ENCODE peak calls at places on chromosomes 3 and 15, in eight cellular contexts. D is lower lobe of right lung; X is hepatocyte; A is ELF-1; W is NCI-H524; R is endodermal cell; J is activated naive CD4-positive, alpha-beta T cell treated with anti-CD3 and anti-CD28 coated beads, Interleukin-2, amount 10 ng/mL, durations not matched to agents 7 days and 5 days; E is activated CD8-positive, alpha-beta memory T cell treated with anti-CD3 and anti-CD28 coated beads for 48 hours. Y is an unnamed sample.
A peak's percentile ranks its signal among the peaks of the same experiment; 100 is the strongest.

GRCh38 chr15:80801891-80802680 is 22.9 kb downstream of the CEMIP start:
- DNase-seq in D (no peak), X (no peak), A (no peak), W (peak; percentile 73), R (no peak), J (no peak), E (no peak), Y (no peak)

GRCh38 chr15:69997701-69998273 is 99.9 kb downstream of the TLE3 start:
- DNase-seq in D (peak; percentile 81), X (peak; percentile 65), A (no peak), W (peak; percentile 12), R (no peak), J (no peak), E (no peak), Y (no peak)

GRCh38 chr3:150589759-150590158 is 13.4 kb upstream of the SELENOT start:
- DNase-seq in D (no peak), X (no peak), A (no peak), W (no peak), R (no peak), J (no peak), E (no peak), Y (no peak)

GRCh38 chr15:34603095-34603494 is 19.6 kb upstream of the GOLGA8B start:
- DNase-seq in D (no peak), X (no peak), A (no peak), W (no peak), R (no peak), J (no peak), E (no peak), Y (no peak)

GRCh38 chr3:85337895-85338294 is 379.1 kb downstream of the CADM2 start:
- DNase-seq in D (no peak), X (no peak), A (no peak), W (no peak), R (no peak), J (no peak), E (no peak), Y (no peak)

GRCh38 chr3:177824190-177824786 is 627.0 kb upstream of the TBL1XR1 start:
- DNase-seq in D (no peak), X (peak; percentile 56), A (no peak), W (no peak), R (no peak), J (no peak), E (no peak), Y (peak; percentile 40)

GRCh38 chr15:31439328-31439727 is 112.7 kb downstream of the KLF13 start:
- DNase-seq in D (no peak), X (no peak), A (peak; percentile 65), W (peak; percentile 63), R (peak; percentile 83), J (peak; percentile 42), E (no peak), Y (peak; percentile 77)

GRCh38 chr3:2137651-2138050 is 39.0 kb downstream of the CNTN4 start:
- DNase-seq in D (no peak), X (no peak), A (no peak), W (no peak), R (no peak), J (no peak), E (no peak), Y (no peak)

GRCh38 chr3:29494305-29495036 is 213.6 kb downstream of the RBMS3 start:
- DNase-seq in D (no peak), X (peak; percentile 6), A (no peak), W (no peak), R (no peak), J (no peak), E (no peak), Y (no peak)

GRCh38 chr3:2446146-2446545 is 347.5 kb downstream of the CNTN4 start:
- DNase-seq in D (no peak), X (no peak), A (no peak), W (no peak), R (no peak), J (no peak), E (no peak), Y (no peak)

GRCh38 chr3:195822131-195822696 is 10.5 kb upstream of the MUC4 start:
- DNase-seq in D (no peak), X (no peak), A (no peak), W (no peak), R (no peak), J (no peak), E (no peak), Y (no peak)